ENCODE peak calls at places on chromosomes 6 and 20, in eight cellular contexts. R is lung, Q is MM.1S, O is right cardiac atrium, U is brain microvascular endothelial cell, K is cardiac muscle cell, S is breast epithelium, H is heart right ventricle. I is an unnamed sample.

GRCh38 chr6:166333172-166333995 is 9.0 kb downstream of the SFT2D1 start:
- DNase-seq in U (no peak), H (no peak), S (no peak), Q (peak), O (no peak), R (no peak), K (no peak), I (no peak)

GRCh38 chr6:33207569-33208088 is 671 bp upstream of the RING1 start:
- DNase-seq in H (peak), Q (no peak), U (peak), K (peak), R (peak), O (peak), S (peak), I (peak)

GRCh38 chr6:17725083-17725482 is 18.4 kb upstream of the NUP153 start:
- DNase-seq in H (peak), K (peak), O (peak), Q (no peak), U (peak), S (no peak), R (no peak), I (peak)

GRCh38 chr6:102085257-102085656 is 691.7 kb downstream of the GRIK2 start:
- DNase-seq in R (no peak), U (no peak), K (no peak), H (no peak), Q (no peak), O (no peak), S (no peak), I (no peak)

GRCh38 chr6:47321582-47321981 is 11.9 kb upstream of the TNFRSF21 start:
- DNase-seq in H (no peak), R (no peak), Q (no peak), S (no peak), U (no peak), K (no peak), O (no peak), I (no peak)

GRCh38 chr20:6066582-6066981 is 12.7 kb upstream of the LRRN4 start:
- DNase-seq in S (no peak), O (no peak), R (no peak), Q (no peak), H (no peak), U (no peak), K (no peak), I (no peak)

GRCh38 chr20:6026051-6026450 is 27.8 kb downstream of the LRRN4 start:
- DNase-seq in K (no peak), S (no peak), U (peak), H (no peak), O (no peak), Q (no peak), R (no peak), I (no peak)

GRCh38 chr6:33904050-33904827 is 100.4 kb upstream of the MLN start:
- DNase-seq in S (no peak), K (peak), O (no peak), U (no peak), Q (peak), R (no peak), H (no peak), I (no peak)

GRCh38 chr6:37569999-37570776 is 70.5 kb upstream of the CCDC167 start:
- DNase-seq in S (no peak), O (no peak), R (no peak), K (no peak), Q (no peak), U (no peak), H (no peak), I (no peak)

GRCh38 chr6:80436663-80437062 is 330.2 kb downstream of the BCKDHB start:
- DNase-seq in U (no peak), K (no peak), R (no peak), S (no peak), H (no peak), Q (no peak), O (no peak), I (no peak)

GRCh38 chr6:80438728-80439127 is 332.3 kb downstream of the BCKDHB start:
- DNase-seq in Q (no peak), O (no peak), K (no peak), S (no peak), U (peak), R (no peak), H (no peak), I (no peak)

GRCh38 chr6:80440496-80441160 is 334.2 kb downstream of the BCKDHB start:
- DNase-seq in S (no peak), K (no peak), R (no peak), Q (peak), O (no peak), U (no peak), H (no peak), I (no peak)

GRCh38 chr6:80437186-80437585 is 330.7 kb downstream of the BCKDHB start:
- DNase-seq in U (peak), R (no peak), Q (no peak), S (no peak), K (no peak), O (no peak), H (no peak), I (no peak)

GRCh38 chr6:80439721-80440488 is 333.4 kb downstream of the BCKDHB start:
- DNase-seq in U (no peak), R (no peak), O (no peak), Q (no peak), S (no peak), H (no peak), K (no peak), I (no peak)
- H3K27ac ChIP-seq in U (no peak), R (no peak), O (no peak), Q (peak), S (no peak), H (no peak), K (no peak), I (no peak)

GRCh38 chr6:135191508-135192255 is 10.6 kb downstream of the MYB start:
- DNase-seq in O (no peak), U (no peak), S (no peak), H (no peak), R (no peak), K (no peak), Q (no peak), I (no peak)

GRCh38 chr6:135195522-135195921 is 14.4 kb downstream of the MYB start:
- DNase-seq in H (no peak), O (no peak), S (no peak), R (no peak), U (no peak), K (no peak), Q (no peak), I (no peak)

GRCh38 chr6:135192256-135193174 is 11.4 kb downstream of the MYB start:
- DNase-seq in K (no peak), U (no peak), R (no peak), O (no peak), Q (no peak), S (no peak), H (no peak), I (no peak)

GRCh38 chr6:135195045-135195444 is 13.9 kb downstream of the MYB start:
- DNase-seq in K (no peak), H (no peak), U (no peak), R (no peak), Q (no peak), O (no peak), S (no peak), I (no peak)

DNA sequence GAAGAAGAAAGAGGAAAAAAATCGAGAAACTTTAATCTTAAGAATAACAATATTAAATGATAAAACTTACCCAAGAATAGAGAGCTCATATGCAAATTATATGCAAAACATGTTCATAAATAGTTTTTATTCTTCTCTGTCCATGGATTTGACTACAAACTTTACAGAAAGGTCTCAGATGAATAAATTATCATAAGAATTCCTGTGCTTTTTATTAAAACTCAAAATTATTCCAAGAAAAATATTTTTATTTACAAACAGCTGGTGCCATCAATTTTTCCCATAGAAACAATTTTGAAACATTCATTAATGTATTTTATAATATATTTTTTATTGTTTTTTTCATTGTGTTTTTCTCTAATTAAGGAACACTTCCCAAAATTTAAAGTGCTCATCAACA is 12.1 kb downstream of the MYB start:
- DNase-seq in S (no peak), U (no peak), R (no peak), Q (no peak), O (no peak), H (no peak), K (no peak), I (no peak)
- H3K27ac ChIP-seq in S (no peak), U (no peak), R (no peak), Q (no peak), O (no peak), H (no peak), K (no peak), I (no peak)

GRCh38 chr20:20096421-20096820 is 44.1 kb downstream of the CFAP61 start:
- DNase-seq in H (no peak), S (no peak), K (no peak), R (no peak), U (no peak), O (no peak), Q (no peak), I (no peak)

GRCh38 chr20:20092852-20093251 is 40.5 kb downstream of the CFAP61 start:
- DNase-seq in S (no peak), Q (no peak), O (no peak), K (no peak), U (no peak), H (no peak), R (no peak), I (no peak)

GRCh38 chr20:20095114-20095872 is 43.0 kb downstream of the CFAP61 start:
- DNase-seq in O (no peak), Q (no peak), U (no peak), K (no peak), R (no peak), H (no peak), S (no peak), I (no peak)

GRCh38 chr20:20089939-20090338 is 37.6 kb downstream of the CFAP61 start:
- DNase-seq in K (no peak), S (no peak), O (no peak), Q (no peak), R (no peak), H (no peak), U (no peak), I (no peak)

DNA sequence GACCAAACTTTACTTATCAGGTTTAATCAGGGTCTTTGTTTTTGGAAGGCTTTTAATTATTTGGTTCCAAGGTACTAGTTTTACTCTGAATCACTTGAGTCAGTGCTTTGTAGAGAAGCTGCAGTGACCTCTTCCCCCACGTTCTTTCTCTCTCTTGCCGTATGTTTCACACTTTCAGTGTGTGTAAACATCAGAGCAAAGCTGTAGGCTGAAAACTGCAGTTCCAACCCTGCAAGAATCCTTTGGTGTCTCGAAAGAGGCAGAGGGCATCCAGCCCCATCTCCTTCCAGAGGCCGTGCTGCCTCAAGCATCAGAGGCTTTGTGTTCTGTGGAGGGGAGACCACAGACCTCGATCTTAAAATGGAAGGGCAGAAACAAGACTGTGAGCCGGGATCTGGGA is 42.1 kb downstream of the CFAP61 start:
- DNase-seq in K (no peak), O (no peak), H (no peak), R (no peak), Q (no peak), U (no peak), S (no peak), I (no peak)
- H3K27ac ChIP-seq in K (no peak), O (no peak), H (no peak), R (no peak), Q (no peak), U (no peak), S (no peak), I (no peak)

GRCh38 chr6:72421387-72421786 is 200.5 kb upstream of the KCNQ5 start:
- DNase-seq in H (no peak), Q (no peak), U (no peak), S (no peak), R (no peak), K (no peak), O (no peak), I (no peak)

GRCh38 chr6:72420409-72420808 is 201.5 kb upstream of the KCNQ5 start:
- DNase-seq in R (no peak), U (no peak), Q (no peak), S (no peak), O (no peak), H (no peak), K (no peak), I (no peak)

GRCh38 chr6:72424476-72424875 is 197.4 kb upstream of the KCNQ5 start:
- DNase-seq in O (no peak), K (no peak), H (no peak), R (no peak), S (no peak), U (no peak), Q (no peak), I (no peak)

GRCh38 chr6:72425003-72425681 is 196.7 kb upstream of the KCNQ5 start:
- DNase-seq in R (no peak), K (no peak), H (no peak), U (peak), Q (no peak), O (no peak), S (no peak), I (no peak)

GRCh38 chr6:72422126-72422680 is 199.7 kb upstream of the KCNQ5 start:
- DNase-seq in K (no peak), U (no peak), S (no peak), Q (no peak), O (no peak), H (no peak), R (no peak), I (no peak)
- H3K27ac ChIP-seq in K (no peak), U (no peak), S (no peak), Q (no peak), O (no peak), H (no peak), R (no peak), I (no peak)

GRCh38 chr6:87731080-87731479 is 29.0 kb upstream of the AKIRIN2 start:
- DNase-seq in Q (no peak), H (no peak), O (no peak), R (no peak), S (no peak), K (no peak), U (no peak), I (no peak)
- H3K27ac ChIP-seq in Q (no peak), H (peak), O (peak), R (no peak), S (no peak), K (no peak), U (no peak), I (no peak)

GRCh38 chr20:46558511-46558959 is 8.1 kb upstream of the OCSTAMP start:
- DNase-seq in S (no peak), R (peak), H (no peak), K (no peak), Q (no peak), U (peak), O (peak), I (peak)
- H3K27ac ChIP-seq in S (no peak), R (no peak), H (no peak), K (no peak), Q (no peak), U (no peak), O (no peak), I (no peak)

GRCh38 chr20:58524814-58525213 is 9.6 kb upstream of the APCDD1L start:
- DNase-seq in Q (no peak), S (no peak), K (no peak), R (no peak), H (no peak), U (no peak), O (no peak), I (no peak)
- H3K27ac ChIP-seq in Q (no peak), S (no peak), K (no peak), R (no peak), H (no peak), U (no peak), O (no peak), I (no peak)

GRCh38 chr6:158414900-158415299 is 102.6 kb downstream of the TULP4 start:
- DNase-seq in Q (no peak), H (no peak), S (no peak), O (no peak), K (no peak), U (peak), R (no peak), I (no peak)

GRCh38 chr6:158413028-158413427 is 100.8 kb downstream of the TULP4 start:
- DNase-seq in O (no peak), K (no peak), Q (no peak), S (no peak), U (no peak), H (no peak), R (no peak), I (no peak)

GRCh38 chr6:158411998-158412397 is 99.7 kb downstream of the TULP4 start:
- DNase-seq in U (no peak), O (no peak), S (no peak), H (no peak), Q (no peak), R (no peak), K (no peak), I (no peak)

GRCh38 chr6:158415666-158416065 is 103.4 kb downstream of the TULP4 start:
- DNase-seq in R (no peak), O (no peak), U (no peak), H (no peak), K (no peak), Q (no peak), S (no peak), I (no peak)

DNA sequence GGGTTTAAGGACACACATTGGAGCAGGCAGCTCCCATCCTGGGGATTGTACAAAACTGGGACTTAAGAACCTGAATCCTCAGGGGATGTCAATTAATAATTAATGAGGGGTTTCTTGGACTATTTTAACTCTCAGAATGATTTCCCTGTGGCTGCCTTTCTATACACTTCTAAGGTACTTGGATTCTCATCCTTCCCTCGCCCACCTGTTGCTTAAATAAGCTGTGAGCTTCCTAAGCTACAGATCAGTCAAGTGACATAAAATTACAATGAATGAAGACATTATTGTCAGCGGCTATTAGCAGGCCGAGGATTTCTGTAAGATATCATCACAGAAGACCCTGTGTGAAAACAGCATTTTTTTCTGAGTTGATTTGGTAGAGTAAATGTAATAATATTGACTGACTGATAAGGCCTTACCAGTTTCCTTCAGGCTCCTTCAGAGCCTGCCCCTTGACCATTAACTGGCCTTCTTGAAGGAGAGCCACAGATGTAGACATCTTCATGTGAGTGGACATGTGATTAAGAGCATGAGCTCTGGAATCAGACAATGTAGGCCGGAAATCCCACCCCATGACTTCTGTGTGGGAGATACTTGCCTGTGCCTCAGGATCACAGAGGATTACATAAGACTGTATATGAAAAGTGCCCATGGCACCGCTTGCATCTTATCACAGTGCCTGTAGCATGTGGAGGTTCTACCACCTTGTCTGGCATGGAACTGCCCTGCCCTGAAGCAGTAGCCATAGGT is 101.7 kb downstream of the TULP4 start:
- DNase-seq in U (no peak), S (no peak), O (no peak), H (no peak), K (no peak), Q (no peak), R (no peak), I (no peak)
- H3K27ac ChIP-seq in U (no peak), S (no peak), O (no peak), H (no peak), K (no peak), Q (no peak), R (no peak), I (no peak)

GRCh38 chr6:94127716-94128115 is 708.4 kb upstream of the EPHA7 start:
- DNase-seq in Q (peak), S (no peak), O (no peak), R (no peak), K (no peak), U (no peak), H (no peak), I (no peak)

DNA sequence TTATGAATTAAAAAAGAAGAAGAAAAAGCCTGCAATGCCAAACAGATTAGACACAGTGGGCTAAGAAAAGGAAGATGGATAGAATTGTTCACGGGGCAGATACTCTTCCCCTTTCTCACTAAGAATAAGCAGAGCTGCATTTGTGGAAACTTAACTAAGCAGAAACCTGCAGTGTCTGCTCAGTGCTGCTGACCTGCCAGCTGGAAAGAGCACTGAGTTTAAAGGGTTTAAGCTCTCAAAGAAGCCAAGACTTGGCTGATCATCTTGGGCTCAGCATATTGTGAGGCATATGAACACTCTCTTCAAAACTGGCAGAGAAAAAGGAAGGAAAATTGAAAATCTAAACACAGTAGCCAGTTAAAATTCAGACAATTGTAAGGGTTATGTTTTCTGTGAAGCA is 711.1 kb upstream of the EPHA7 start:
- DNase-seq in S (no peak), K (peak), U (no peak), H (no peak), R (no peak), Q (no peak), O (no peak), I (no peak)
- H3K27ac ChIP-seq in S (no peak), K (no peak), U (no peak), H (no peak), R (no peak), Q (no peak), O (no peak), I (no peak)